ENCODE peak calls at places on chromosome 5, in ten cellular contexts. B, U, P, D, F, Q, O, Y, K and G are unnamed samples.

GRCh38 chr5:176497852-176498251 is 39.4 kb downstream of the RNF44 start:
- DNase-seq in Q (no peak), Y (no peak), U (no peak), B (no peak), F (no peak), K (no peak), P (no peak), O (no peak), D (no peak), G (no peak)

GRCh38 chr5:129670944-129671343 is 77.0 kb upstream of the MINAR2 start:
- DNase-seq in Q (peak), U (no peak), P (no peak), B (no peak), D (no peak), F (no peak), K (peak), O (no peak), Y (no peak), G (no peak)

GRCh38 chr5:106185661-106186081 is 1485.1 kb downstream of the EFNA5 start:
- DNase-seq in U (no peak), Y (no peak), D (no peak), P (no peak), K (no peak), Q (no peak), O (no peak), F (no peak), B (no peak), G (no peak)

GRCh38 chr5:12323637-12324229 is 419.5 kb upstream of the CTNND2 start:
- DNase-seq in B (no peak), D (no peak), Q (no peak), P (no peak), U (no peak), Y (no peak), F (no peak), K (no peak), O (no peak), G (no peak)

GRCh38 chr5:7886849-7887460 is 18.0 kb downstream of the MTRR start:
- DNase-seq in Q (no peak), Y (no peak), F (no peak), P (no peak), B (no peak), D (no peak), K (peak), U (peak), O (no peak), G (peak)

GRCh38 chr5:179054876-179055275 is 5.3 kb upstream of the ZNF354C start:
- DNase-seq in O (no peak), F (no peak), U (no peak), Y (no peak), B (no peak), K (no peak), P (no peak), D (no peak), Q (no peak), G (no peak)

GRCh38 chr5:144191998-144192397 is 21.3 kb downstream of the KCTD16 start:
- DNase-seq in K (peak), Y (no peak), Q (peak), D (no peak), B (no peak), U (peak), F (no peak), P (no peak), O (no peak), G (peak)

GRCh38 chr5:92267830-92268229 is 884.7 kb upstream of the ARRDC3 start:
- DNase-seq in P (no peak), D (no peak), O (no peak), F (no peak), K (no peak), B (no peak), Y (no peak), U (no peak), Q (no peak), G (no peak)

GRCh38 chr5:10607666-10608442 is 44.0 kb downstream of the ANKRD33B start:
- DNase-seq in U (no peak), F (no peak), O (no peak), B (peak), Y (no peak), K (peak), Q (no peak), D (no peak), P (no peak), G (peak)

GRCh38 chr5:154646841-154647759 is 108.1 kb upstream of the LARP1 start:
- DNase-seq in U (no peak), Y (peak), F (no peak), B (peak), O (peak), Q (no peak), D (no peak), K (peak), P (peak), G (peak)

GRCh38 chr5:175025046-175025445 is 300.7 kb downstream of the MSX2 start:
- DNase-seq in Y (no peak), K (no peak), D (no peak), O (no peak), P (no peak), U (no peak), Q (no peak), F (no peak), B (no peak), G (no peak)

GRCh38 chr5:10434392-10434791 is 7.3 kb upstream of the ROPN1L start:
- DNase-seq in B (no peak), D (no peak), O (no peak), K (no peak), Q (no peak), F (no peak), U (no peak), Y (no peak), P (no peak), G (no peak)

GRCh38 chr5:56202483-56202882 is 30.6 kb downstream of the ANKRD55 start:
- DNase-seq in Y (no peak), Q (no peak), O (no peak), K (peak), P (no peak), F (no peak), U (no peak), B (no peak), D (no peak), G (no peak)

GRCh38 chr5:641331-641765 is 29.2 kb downstream of the CEP72 start:
- DNase-seq in D (no peak), Q (no peak), B (no peak), K (no peak), F (no peak), U (no peak), Y (no peak), P (no peak), O (no peak), G (no peak)

GRCh38 chr5:119949426-119949999 is 320.2 kb downstream of the FAM170A start:
- DNase-seq in U (no peak), D (no peak), Y (no peak), F (no peak), Q (no peak), B (no peak), K (no peak), P (no peak), O (no peak), G (no peak)

GRCh38 chr5:9054821-9055589 is 490.9 kb downstream of the SEMA5A start:
- DNase-seq in Q (no peak), B (no peak), F (peak), P (no peak), K (no peak), D (no peak), U (no peak), Y (no peak), O (no peak), G (no peak)

GRCh38 chr5:158751961-158752655 is 347.6 kb downstream of the EBF1 start:
- DNase-seq in D (no peak), U (no peak), P (no peak), K (no peak), Q (no peak), O (no peak), Y (no peak), F (no peak), B (no peak), G (no peak)

GRCh38 chr5:3601060-3601710 is 5.6 kb downstream of the IRX1 start:
- DNase-seq in B (peak), U (no peak), F (no peak), Q (no peak), O (no peak), D (no peak), P (no peak), Y (no peak), K (no peak), G (no peak)

GRCh38 chr5:160188151-160188967 is 40.9 kb upstream of the FABP6 start:
- DNase-seq in Q (no peak), B (peak), D (no peak), F (no peak), Y (peak), O (peak), U (peak), K (peak), P (peak), G (peak)
- TF ChIP-seq POLR2A in Q (peak), B (no peak), D (no peak), F (no peak), Y (no peak), O (no peak), U (no peak), K (no peak), P (no peak), G (no peak)

DNA sequence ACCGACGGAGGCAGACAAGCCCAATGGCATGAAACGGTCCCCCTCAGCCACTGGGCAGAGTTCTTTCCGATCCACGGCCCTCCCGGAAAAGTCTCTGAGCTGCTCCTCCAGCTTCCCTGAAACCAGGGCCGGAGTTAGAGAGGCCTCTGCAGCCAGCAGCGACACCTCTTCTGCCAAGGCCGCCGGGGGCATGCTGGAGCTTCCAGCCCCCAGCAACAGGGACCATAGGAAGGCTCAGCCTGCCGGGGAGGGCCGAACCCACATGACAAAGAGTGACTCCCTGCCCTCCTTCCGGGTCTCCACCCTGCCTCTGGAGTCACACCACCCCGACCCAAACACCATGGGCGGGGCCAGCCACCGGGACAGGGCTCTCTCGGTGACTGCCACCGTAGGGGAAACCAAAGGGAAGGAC is 30.1 kb downstream of the CD180 start:
- DNase-seq in B (peak), Y (peak), U (peak), O (peak), F (no peak), D (peak), Q (no peak), K (no peak), P (no peak), G (peak)
- TF ChIP-seq POLR2A in B (no peak), Y (no peak), U (no peak), O (no peak), F (no peak), D (no peak), Q (no peak), K (no peak), P (no peak), G (peak)

GRCh38 chr5:42886612-42887011 is 74.9 kb upstream of the SELENOP start:
- DNase-seq in Q (no peak), U (no peak), P (no peak), B (no peak), K (no peak), F (no peak), D (no peak), Y (no peak), O (no peak), G (no peak)

GRCh38 chr5:42889311-42889933 is 77.7 kb upstream of the SELENOP start:
- DNase-seq in B (peak), D (peak), Q (peak), K (peak), F (no peak), P (peak), O (no peak), U (peak), Y (peak), G (peak)

GRCh38 chr5:42888771-42889170 is 77.1 kb upstream of the SELENOP start:
- DNase-seq in B (no peak), D (no peak), Y (no peak), F (no peak), P (no peak), K (no peak), Q (no peak), U (no peak), O (no peak), G (no peak)

GRCh38 chr5:42887575-42887974 is 75.9 kb upstream of the SELENOP start:
- DNase-seq in F (no peak), Q (no peak), O (no peak), K (no peak), P (no peak), D (no peak), U (no peak), Y (no peak), B (no peak), G (no peak)

DNA sequence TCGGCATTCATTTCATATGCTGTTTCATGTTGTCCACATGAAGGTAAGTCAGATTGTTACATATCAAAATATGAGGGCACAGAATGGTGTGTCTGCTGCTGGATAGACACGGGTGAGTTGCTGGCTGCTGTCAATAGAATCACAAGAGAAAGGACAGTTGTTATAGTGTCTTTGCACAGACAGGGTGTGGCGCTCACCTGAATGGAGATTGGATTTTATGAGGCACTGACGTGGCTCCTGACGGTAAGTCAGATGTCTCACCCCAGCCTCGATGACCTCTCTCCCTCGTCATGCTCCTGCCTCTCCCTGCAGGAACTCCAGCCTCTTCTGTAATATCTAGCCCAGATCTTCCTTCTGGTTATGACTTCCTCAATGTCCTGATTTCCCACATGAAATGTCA is 75.4 kb upstream of the SELENOP start:
- DNase-seq in O (no peak), D (no peak), U (no peak), K (no peak), F (peak), Y (no peak), P (no peak), Q (no peak), B (peak), G (no peak)
- TF ChIP-seq POLR2A in O (no peak), D (no peak), U (no peak), K (no peak), F (no peak), Y (no peak), P (no peak), Q (no peak), B (peak), G (no peak)

DNA sequence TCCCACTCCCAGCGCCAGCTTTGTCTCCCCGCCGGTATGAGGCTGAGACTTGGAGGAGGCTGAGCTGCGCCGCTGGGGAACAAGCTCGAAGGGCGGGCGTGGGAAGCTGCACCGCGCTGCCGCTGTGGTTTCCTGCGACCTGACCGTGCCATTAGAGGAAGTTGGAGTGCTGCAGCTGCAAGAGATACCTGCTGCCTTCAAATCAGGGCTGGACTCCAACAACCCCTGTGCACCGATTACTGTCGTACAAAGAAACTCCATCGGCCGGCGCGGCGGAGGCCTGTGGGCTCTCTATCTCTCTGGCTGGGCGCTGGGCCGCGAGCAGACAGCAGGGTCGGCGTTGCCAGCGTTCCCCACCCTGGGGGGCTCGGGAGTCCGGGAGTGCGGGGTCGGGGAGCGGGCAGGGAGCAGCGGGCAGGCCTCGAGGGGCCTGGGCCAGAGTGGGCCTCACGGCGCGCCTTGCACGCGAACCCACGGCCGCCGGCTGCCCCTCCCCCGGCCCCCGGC is 1.2 kb upstream of the ERBIN start:
- DNase-seq in P (no peak), B (peak), K (peak), D (peak), F (peak), Y (peak), U (peak), Q (peak), O (peak), G (peak)
- TF ChIP-seq POLR2A in P (no peak), B (peak), K (peak), D (no peak), F (no peak), Y (no peak), U (no peak), Q (peak), O (no peak), G (no peak)

GRCh38 chr5:173055042-173055721 is 970 bp upstream of the CREBRF start:
- DNase-seq in B (no peak), O (no peak), D (no peak), Q (no peak), F (no peak), P (no peak), U (no peak), Y (no peak), K (no peak), G (no peak)

GRCh38 chr5:173055983-173056782 is at the start of gene CREBRF:
- DNase-seq in F (peak), Y (peak), D (peak), O (peak), K (peak), P (peak), B (peak), Q (peak), U (peak), G (peak)

GRCh38 chr5:173056783-173057061 is 570 bp downstream of the CREBRF start:
- DNase-seq in Y (no peak), O (peak), K (no peak), Q (peak), U (peak), F (no peak), P (no peak), D (no peak), B (no peak), G (no peak)

GRCh38 chr5:173055722-173055982 is 500 bp upstream of the CREBRF start:
- DNase-seq in O (no peak), Y (no peak), K (no peak), Q (no peak), D (no peak), U (peak), B (no peak), F (no peak), P (no peak), G (no peak)

DNA sequence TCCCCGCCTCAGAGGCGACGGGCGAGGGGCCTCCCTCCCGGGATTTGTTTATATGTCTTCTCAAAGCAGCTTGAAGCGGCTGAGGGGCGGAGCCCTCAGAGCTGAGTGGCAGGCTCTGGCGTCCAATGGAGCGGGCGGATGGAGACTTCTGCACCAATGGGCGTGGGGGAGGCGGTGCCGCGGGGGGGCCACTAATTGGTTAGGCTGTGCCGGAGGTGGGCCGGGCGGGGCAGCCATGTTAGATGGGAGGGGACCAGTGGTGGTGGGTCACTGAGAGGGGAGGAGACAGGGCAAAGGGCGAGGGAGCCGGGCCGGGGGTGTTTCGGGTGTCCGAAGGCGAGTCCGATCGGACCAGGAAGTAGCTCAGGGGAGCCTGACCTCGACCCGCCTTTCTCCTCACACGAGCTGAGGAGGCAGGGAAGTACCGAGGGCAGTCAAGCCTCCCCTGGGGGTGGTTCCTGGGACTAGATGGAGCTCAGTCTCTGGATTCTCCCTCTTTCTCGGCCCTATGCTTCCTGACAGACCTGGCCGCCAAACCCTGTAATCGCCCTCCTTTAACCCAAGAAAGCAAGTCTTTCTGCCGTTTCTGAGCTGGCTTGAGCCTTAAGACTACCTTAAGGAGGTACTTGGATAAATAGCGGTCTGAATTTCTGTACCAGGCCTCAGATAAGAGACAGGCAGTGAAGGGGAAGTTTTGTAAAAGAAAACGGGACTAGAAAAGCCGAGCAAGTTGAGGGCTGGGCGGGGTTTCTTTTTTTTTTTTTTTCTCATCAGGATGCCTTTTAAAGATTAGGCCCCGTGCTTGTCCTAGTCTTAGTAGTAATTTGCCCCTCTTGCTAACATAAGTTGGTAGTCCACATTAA is 1.1 kb downstream of the CREBRF start:
- DNase-seq in K (peak), B (peak), Q (peak), U (peak), F (peak), P (peak), D (peak), Y (peak), O (peak), G (peak)
- TF ChIP-seq POLR2A in K (peak), B (peak), Q (peak), U (peak), F (peak), P (no peak), D (no peak), Y (no peak), O (no peak), G (peak)

DNA sequence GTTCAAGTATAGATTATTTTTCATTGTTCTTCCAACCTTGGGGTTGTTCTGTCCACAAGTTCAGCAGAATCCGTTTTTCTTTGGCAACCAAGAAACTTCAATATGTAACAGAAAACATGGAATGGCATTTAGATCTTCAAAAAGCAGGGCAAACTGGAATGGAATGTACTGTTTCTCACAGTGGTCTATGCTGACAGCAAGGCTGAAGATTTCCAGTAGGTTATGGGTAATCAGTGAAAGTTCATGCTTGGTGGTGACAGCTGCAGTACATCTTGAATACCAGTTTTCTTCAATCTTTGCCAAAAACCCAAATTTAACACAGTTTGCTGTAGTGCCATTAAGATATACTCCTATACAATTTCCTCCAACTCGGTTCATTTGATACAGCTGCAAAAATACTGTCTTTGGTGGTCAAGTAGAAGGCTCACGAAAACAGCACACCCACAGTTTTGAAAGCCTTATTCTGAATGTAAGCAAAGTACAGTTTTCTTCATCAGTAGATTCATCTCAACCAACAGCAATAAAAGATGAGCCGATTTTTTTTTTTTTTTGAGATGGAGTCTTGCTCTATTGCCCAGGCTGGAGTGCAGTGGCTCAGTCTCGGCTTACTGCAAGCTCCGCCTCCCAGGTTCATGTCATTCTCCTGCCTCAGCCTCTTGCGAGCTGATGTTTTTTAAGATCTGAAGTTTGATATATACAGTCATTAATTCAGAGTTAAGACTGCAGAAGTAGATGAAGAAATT is 4.9 kb downstream of the TRIM52 start:
- DNase-seq in B (no peak), U (no peak), Y (no peak), K (no peak), D (no peak), O (no peak), Q (no peak), P (no peak), F (no peak), G (no peak)
- TF ChIP-seq POLR2A in B (no peak), U (no peak), Y (no peak), K (no peak), D (no peak), O (no peak), Q (no peak), P (no peak), F (no peak), G (peak)